ENCODE peak calls at places on chromosome X, in seven cellular contexts. I is omental fat pad; V is stimulated activated CD4-positive, alpha-beta T cell treated with anti-CD3 and anti-CD28 coated beads, Interleukin-12 subunit alpha, Interleukin-12 subunit beta, amount 100 ng/mL, for 48 hours; L is hepatic stellate cell; G is T-helper 1 cell; J is kidney; Y is GM03348. B is an unnamed sample.

GRCh38 chrX:49059209-49060191 is 701 bp downstream of the CCDC120 start:
- DNase-seq in G (no peak), I (no peak), L (no peak), Y (no peak), V (no peak), J (no peak), B (no peak)

GRCh38 chrX:87634361-87634760 is 116.8 kb downstream of the KLHL4 start:
- DNase-seq in Y (no peak), J (no peak), G (no peak), L (no peak), I (no peak), V (no peak), B (no peak)

GRCh38 chrX:8820910-8821527 is 19.8 kb upstream of the FAM9A start:
- DNase-seq in I (no peak), L (no peak), G (no peak), J (no peak), Y (no peak), V (no peak), B (no peak)

GRCh38 chrX:13569479-13570244 is at the start of gene EGFL6:
- DNase-seq in V (no peak), Y (peak), L (no peak), I (no peak), J (peak), G (no peak), B (no peak)

GRCh38 chrX:115940888-115941332 is 229.6 kb upstream of the AGTR2 start:
- DNase-seq in Y (no peak), V (no peak), G (no peak), I (peak), L (peak), J (no peak), B (peak)

GRCh38 chrX:132737743-132738142 is 220.7 kb downstream of the HS6ST2 start:
- DNase-seq in Y (no peak), L (no peak), V (peak), G (no peak), J (peak), I (no peak), B (no peak)

GRCh38 chrX:153321381-153322105 is at the start of gene PNMA6F:
- DNase-seq in J (no peak), Y (no peak), I (no peak), V (no peak), G (no peak), L (no peak), B (no peak)

GRCh38 chrX:49072712-49073095 is 1.1 kb downstream of the PRAF2 start:
- DNase-seq in G (no peak), L (no peak), V (no peak), I (no peak), J (no peak), Y (peak), B (no peak)

GRCh38 chrX:19840899-19841648 is 46.3 kb downstream of the SH3KBP1 start:
- DNase-seq in Y (no peak), V (peak), G (no peak), I (no peak), J (no peak), L (no peak), B (no peak)

GRCh38 chrX:130024127-130024526 is 41.7 kb downstream of the BCORL1 start:
- DNase-seq in L (peak), G (peak), J (peak), I (peak), V (peak), Y (peak), B (peak)

GRCh38 chrX:81120270-81120935 is 81.3 kb downstream of the HMGN5 start:
- DNase-seq in L (no peak), V (no peak), G (no peak), Y (no peak), I (no peak), J (no peak), B (no peak)

B was measured in heart right ventricle.